ENCODE peak calls at places on chromosomes 4 and X, in eight cellular contexts. J is upper lobe of left lung, Z is transverse colon, H is A673, F is ovary, S is B cell, L is AG09319, I is heart right ventricle. T is an unnamed sample.

GRCh38 chr4:81084029-81084428 is 53.5 kb downstream of the BMP3 start:
- DNase-seq in F (no peak), S (no peak), Z (no peak), L (no peak), H (no peak), I (no peak), J (no peak), T (no peak)

GRCh38 chr4:163681208-163681821 is 186.8 kb downstream of the TMA16 start:
- DNase-seq in Z (no peak), S (peak), F (no peak), L (no peak), I (peak), J (no peak), H (peak), T (no peak)

GRCh38 chr4:33709247-33709646 is 2535.1 kb downstream of the ARAP2 start:
- DNase-seq in Z (no peak), L (no peak), I (no peak), F (no peak), S (no peak), H (peak), J (no peak), T (no peak)

GRCh38 chr4:36551697-36552214 is 270.3 kb downstream of the DTHD1 start:
- DNase-seq in H (no peak), F (no peak), Z (no peak), S (no peak), L (no peak), I (no peak), J (no peak), T (no peak)

GRCh38 chr4:128333309-128334006 is 45.8 kb upstream of the PGRMC2 start:
- DNase-seq in I (peak), J (no peak), Z (no peak), S (no peak), L (no peak), H (no peak), F (no peak), T (no peak)

GRCh38 chr4:93814141-93814540 is 14.4 kb upstream of the ATOH1 start:
- DNase-seq in L (no peak), J (no peak), Z (no peak), S (no peak), I (no peak), H (no peak), F (no peak), T (no peak)

GRCh38 chr4:94298725-94299252 is 43.8 kb downstream of the HPGDS start:
- DNase-seq in H (no peak), I (no peak), L (no peak), F (no peak), J (no peak), S (no peak), Z (no peak), T (no peak)

GRCh38 chr4:4481394-4482000 is 60.4 kb downstream of the STX18 start:
- DNase-seq in I (no peak), H (no peak), S (no peak), L (no peak), F (no peak), J (no peak), Z (no peak), T (no peak)

GRCh38 chr4:38334791-38335190 is 329.2 kb upstream of the KLF3 start:
- DNase-seq in Z (no peak), J (no peak), L (no peak), F (no peak), I (no peak), S (no peak), H (no peak), T (no peak)

GRCh38 chrX:140572724-140573123 is 67.9 kb upstream of the SOX3 start:
- DNase-seq in Z (peak), H (peak), S (peak), I (peak), J (peak), L (no peak), F (no peak), T (no peak)

GRCh38 chrX:37370499-37371141 is 21.5 kb downstream of the PRRG1 start:
- DNase-seq in H (no peak), F (no peak), I (no peak), J (no peak), L (no peak), Z (no peak), S (no peak), T (peak)

GRCh38 chr4:150255610-150256580 is 177.7 kb downstream of the DCLK2 start:
- DNase-seq in S (no peak), J (no peak), F (no peak), Z (no peak), I (no peak), H (no peak), L (no peak), T (no peak)

GRCh38 chr4:1032861-1033260 is 21.4 kb downstream of the FGFRL1 start:
- DNase-seq in F (no peak), I (no peak), Z (no peak), J (no peak), S (no peak), H (no peak), L (no peak), T (no peak)
- TF ChIP-seq CTCF in F (no peak), I (no peak), Z (no peak), J (no peak), S (no peak), H (no peak), L (no peak), T (no peak)

DNA sequence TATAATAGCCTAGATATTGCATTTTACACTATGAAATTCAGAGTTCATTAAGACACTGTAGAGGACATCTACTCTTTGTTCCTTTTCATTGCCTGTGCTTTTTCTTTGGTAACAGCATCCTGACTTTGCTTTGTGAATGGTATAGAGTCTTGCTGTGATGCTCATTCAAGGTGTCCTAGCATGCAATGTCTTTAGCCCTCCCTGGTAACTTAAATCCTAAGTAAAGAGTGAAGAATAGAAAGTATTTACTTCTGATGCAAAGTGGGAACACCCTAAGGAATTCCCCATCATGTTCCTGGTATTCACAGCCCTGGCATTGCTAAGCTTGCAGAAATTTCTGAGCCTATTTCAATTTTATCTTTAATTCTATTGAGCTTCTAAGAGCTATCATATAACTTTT is 400.1 kb downstream of the FAT4 start:
- DNase-seq in L (no peak), Z (no peak), S (no peak), J (no peak), H (no peak), F (no peak), I (no peak), T (no peak)
- TF ChIP-seq CTCF in L (no peak), Z (no peak), S (no peak), J (no peak), H (no peak), F (no peak), I (no peak), T (no peak)

GRCh38 chr4:82842593-82842992 is 44.0 kb upstream of the SCD5 start:
- DNase-seq in S (no peak), J (no peak), Z (no peak), H (peak), F (no peak), I (no peak), L (no peak), T (no peak)
- TF ChIP-seq CTCF in S (peak), J (no peak), Z (no peak), H (peak), F (no peak), I (no peak), L (peak), T (no peak)

DNA sequence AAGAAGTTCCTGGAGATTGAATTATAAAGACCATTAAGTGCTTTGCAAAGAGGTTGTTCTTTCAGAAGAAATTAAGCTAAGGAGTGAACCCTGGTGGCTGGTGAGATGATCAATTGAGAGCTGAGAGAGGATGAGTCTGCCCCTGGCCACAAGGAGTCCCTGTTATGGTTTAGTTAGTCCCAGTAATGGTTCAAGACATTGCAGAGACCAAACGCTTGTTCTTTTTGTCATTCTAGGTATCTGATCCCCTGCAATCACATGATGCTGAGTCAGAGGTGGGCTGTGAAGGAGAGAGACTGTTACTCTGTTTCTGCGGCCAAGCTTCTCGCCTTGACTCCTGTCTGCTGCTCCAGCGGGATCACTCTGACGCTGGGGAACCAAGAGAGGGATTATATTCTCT is 114.5 kb downstream of the GATB start:
- DNase-seq in F (no peak), J (no peak), H (no peak), I (no peak), S (no peak), L (no peak), Z (no peak), T (no peak)
- TF ChIP-seq CTCF in F (no peak), J (no peak), H (no peak), I (no peak), S (no peak), L (no peak), Z (no peak), T (no peak)

GRCh38 chrX:12142661-12143060 is 4.4 kb downstream of the FRMPD4 start:
- DNase-seq in I (no peak), H (no peak), F (no peak), Z (no peak), J (no peak), L (no peak), S (no peak), T (no peak)

GRCh38 chrX:12141511-12141910 is 3.2 kb downstream of the FRMPD4 start:
- DNase-seq in Z (no peak), F (no peak), L (no peak), H (no peak), J (no peak), I (no peak), S (no peak), T (no peak)

GRCh38 chrX:12139934-12140611 is 1.8 kb downstream of the FRMPD4 start:
- DNase-seq in F (no peak), L (no peak), Z (no peak), S (no peak), J (no peak), I (no peak), H (no peak), T (no peak)

GRCh38 chrX:12137982-12138365 is 299 bp upstream of the FRMPD4 start:
- DNase-seq in S (no peak), I (no peak), F (no peak), H (no peak), L (no peak), Z (no peak), J (no peak), T (no peak)

DNA sequence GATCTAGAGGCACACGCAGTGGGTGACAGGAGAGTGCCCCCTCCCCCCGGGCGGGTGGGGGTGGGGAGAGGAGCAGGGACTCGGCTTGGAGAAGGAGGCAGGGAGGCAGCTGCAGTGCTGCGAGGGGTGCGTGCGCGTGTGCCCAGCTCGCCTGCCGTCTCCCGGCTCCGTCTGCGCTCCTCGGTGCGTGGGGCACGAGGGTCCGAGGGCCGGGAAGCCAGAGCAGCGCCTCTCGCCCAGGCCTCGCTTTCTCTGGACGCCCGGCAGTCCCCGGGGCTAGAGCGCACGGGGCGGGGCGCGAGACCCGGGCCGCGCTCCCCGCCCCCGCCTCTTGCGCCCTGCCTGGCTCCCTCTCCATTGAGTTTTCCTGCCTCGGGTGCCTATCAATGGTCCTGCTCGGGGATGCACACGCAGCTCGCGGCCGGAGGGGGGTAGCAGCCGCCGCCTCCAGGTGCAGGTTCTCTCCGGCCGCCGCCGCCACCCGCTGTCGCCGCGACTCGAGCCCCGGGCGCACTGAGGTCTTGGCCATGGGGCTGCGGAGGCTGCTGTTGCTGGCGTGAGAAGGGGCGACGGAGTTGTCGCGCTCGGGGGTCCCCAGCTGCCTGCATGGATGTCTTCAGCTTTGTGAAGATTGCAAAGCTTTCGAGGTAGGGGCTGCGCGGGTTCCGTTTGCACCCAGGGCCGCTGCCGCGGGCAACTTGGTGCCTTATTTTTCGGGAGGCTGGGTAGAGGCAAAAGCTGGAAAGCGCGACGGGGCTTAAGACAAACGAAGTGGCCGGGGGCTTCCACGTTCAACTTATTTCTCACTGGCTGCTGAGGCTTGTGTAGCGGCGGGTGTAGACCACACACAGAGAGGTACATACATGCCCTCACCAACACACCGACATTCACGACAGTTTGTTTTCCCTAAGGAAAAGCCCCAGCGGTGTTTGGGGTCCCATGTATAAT is at the start of gene FRMPD4:
- DNase-seq in H (no peak), Z (no peak), S (peak), F (no peak), I (peak), L (no peak), J (no peak), T (no peak)
- TF ChIP-seq CTCF in H (no peak), Z (no peak), S (no peak), F (no peak), I (no peak), L (peak), J (no peak), T (no peak)

DNA sequence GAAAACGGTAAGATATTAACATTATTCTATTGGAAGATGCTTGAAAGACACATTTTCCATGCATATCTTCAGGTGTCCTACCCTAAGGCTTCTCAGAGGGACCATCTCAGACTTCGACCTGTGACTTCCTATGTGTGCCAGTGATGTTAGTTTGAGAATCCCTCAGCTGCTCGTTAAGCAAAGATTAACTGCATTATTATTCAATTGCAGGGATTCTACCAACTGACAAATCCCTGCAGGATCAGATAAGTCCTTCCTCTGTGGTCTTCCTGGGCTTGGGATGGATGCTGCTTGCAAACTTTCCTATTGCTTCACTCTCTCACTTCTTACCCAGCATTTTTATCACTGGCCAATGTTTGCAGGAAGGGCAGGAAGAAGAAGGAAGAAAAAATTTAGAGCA is 83.0 kb upstream of the PPARGC1A start:
- DNase-seq in L (no peak), Z (no peak), I (no peak), F (no peak), H (no peak), J (no peak), S (no peak), T (no peak)
- TF ChIP-seq CTCF in L (no peak), Z (no peak), I (no peak), F (no peak), H (no peak), J (no peak), S (no peak), T (no peak)

GRCh38 chr4:8410641-8411271 is 29.8 kb downstream of the ACOX3 start:
- DNase-seq in I (peak), H (peak), J (peak), S (no peak), Z (peak), L (no peak), F (peak), T (peak)
- TF ChIP-seq CTCF in I (peak), H (peak), J (peak), S (no peak), Z (no peak), L (peak), F (no peak), T (peak)

GRCh38 chr4:52173470-52174055 is 122.5 kb downstream of the SPATA18 start:
- DNase-seq in H (peak), S (no peak), F (peak), Z (no peak), I (peak), J (no peak), L (no peak), T (peak)

DNA sequence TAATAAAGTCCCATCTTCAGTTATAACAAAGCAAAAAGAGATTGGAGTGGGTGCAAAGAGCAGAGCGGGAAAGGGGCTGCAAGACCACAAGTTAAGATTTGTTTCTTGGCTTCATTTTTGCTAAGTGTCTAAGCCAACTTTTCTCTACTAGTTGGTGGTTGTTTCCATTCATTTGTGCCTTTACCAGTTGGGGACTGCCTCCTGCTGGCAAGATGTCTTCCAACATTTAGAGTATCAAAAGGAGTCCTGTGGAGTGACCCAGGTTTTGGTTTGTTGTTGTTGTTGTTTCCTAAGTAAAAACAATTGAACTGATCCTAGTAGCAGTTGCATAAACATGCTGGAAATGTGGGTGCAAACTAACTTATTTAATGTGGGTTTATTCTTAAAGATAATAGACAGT is 121.1 kb downstream of the SPATA18 start:
- DNase-seq in H (no peak), S (no peak), F (no peak), I (no peak), J (no peak), L (no peak), Z (no peak), T (no peak)
- TF ChIP-seq CTCF in H (peak), S (no peak), F (no peak), I (no peak), J (no peak), L (no peak), Z (peak), T (no peak)

T was measured in psoas muscle.